ENCODE peak calls at places on chromosomes 12 and 14, in ten cellular contexts. One of them, this sample, is unnamed.

GRCh38 chr12:62910549-62911169 is 24.3 kb downstream of the PPM1H start:
- DNase-seq in CD8-positive, alpha-beta T cell: no peak
- DNase-seq in posterior cingulate gyrus: no peak
- DNase-seq in amniotic stem cell: no peak
- DNase-seq in Kasumi-1: no peak
- DNase-seq in activated T-helper 1 cell treated with Interleukin-2 at 50 U/mL for 16 hours: no peak
- DNase-seq in CD4-positive, CD25-positive, alpha-beta regulatory T cell: no peak
- DNase-seq in naive thymus-derived CD4-positive, alpha-beta T cell: no peak
- DNase-seq in caudate nucleus: no peak
- DNase-seq in activated CD4-positive, alpha-beta T cell treated with anti-CD3 and anti-CD28 coated beads for 48 hours: no peak
- DNase-seq in this sample: no peak

GRCh38 chr14:71751264-71751663 is 181.0 kb upstream of the RGS6 start:
- DNase-seq in Kasumi-1: no peak
- DNase-seq in naive thymus-derived CD4-positive, alpha-beta T cell: no peak
- DNase-seq in activated CD4-positive, alpha-beta T cell treated with anti-CD3 and anti-CD28 coated beads for 48 hours: peak; percentile 13
- DNase-seq in posterior cingulate gyrus: no peak
- DNase-seq in CD8-positive, alpha-beta T cell: no peak
- DNase-seq in activated T-helper 1 cell treated with Interleukin-2 at 50 U/mL for 16 hours: no peak
- DNase-seq in amniotic stem cell: no peak
- DNase-seq in CD4-positive, CD25-positive, alpha-beta regulatory T cell: no peak
- DNase-seq in caudate nucleus: no peak
- DNase-seq in this sample: no peak

GRCh38 chr12:58419905-58420304 is 478.5 kb downstream of the ATP23 start:
- DNase-seq in amniotic stem cell: no peak
- DNase-seq in activated CD4-positive, alpha-beta T cell treated with anti-CD3 and anti-CD28 coated beads for 48 hours: no peak
- DNase-seq in activated T-helper 1 cell treated with Interleukin-2 at 50 U/mL for 16 hours: no peak
- DNase-seq in caudate nucleus: no peak
- DNase-seq in posterior cingulate gyrus: no peak
- DNase-seq in naive thymus-derived CD4-positive, alpha-beta T cell: no peak
- DNase-seq in CD4-positive, CD25-positive, alpha-beta regulatory T cell: no peak
- DNase-seq in Kasumi-1: no peak
- DNase-seq in CD8-positive, alpha-beta T cell: no peak
- DNase-seq in this sample: no peak

GRCh38 chr12:130053641-130054040 is 108.6 kb upstream of the FZD10 start:
- DNase-seq in amniotic stem cell: no peak
- DNase-seq in CD4-positive, CD25-positive, alpha-beta regulatory T cell: no peak
- DNase-seq in activated CD4-positive, alpha-beta T cell treated with anti-CD3 and anti-CD28 coated beads for 48 hours: no peak
- DNase-seq in CD8-positive, alpha-beta T cell: no peak
- DNase-seq in posterior cingulate gyrus: no peak
- DNase-seq in caudate nucleus: no peak
- DNase-seq in Kasumi-1: no peak
- DNase-seq in naive thymus-derived CD4-positive, alpha-beta T cell: no peak
- DNase-seq in activated T-helper 1 cell treated with Interleukin-2 at 50 U/mL for 16 hours: no peak
- DNase-seq in this sample: no peak

GRCh38 chr14:104886690-104887622 is 21.9 kb downstream of the CEP170B start:
- DNase-seq in Kasumi-1: no peak
- DNase-seq in CD8-positive, alpha-beta T cell: no peak
- DNase-seq in caudate nucleus: no peak
- DNase-seq in naive thymus-derived CD4-positive, alpha-beta T cell: no peak
- DNase-seq in CD4-positive, CD25-positive, alpha-beta regulatory T cell: no peak
- DNase-seq in activated T-helper 1 cell treated with Interleukin-2 at 50 U/mL for 16 hours: no peak
- DNase-seq in activated CD4-positive, alpha-beta T cell treated with anti-CD3 and anti-CD28 coated beads for 48 hours: no peak
- DNase-seq in posterior cingulate gyrus: no peak
- DNase-seq in amniotic stem cell: no peak
- DNase-seq in this sample: no peak

GRCh38 chr12:116282371-116283286 is 5.1 kb upstream of the MED13L start:
- DNase-seq in activated T-helper 1 cell treated with Interleukin-2 at 50 U/mL for 16 hours: no peak
- DNase-seq in Kasumi-1: peak; percentile 48
- DNase-seq in caudate nucleus: no peak
- DNase-seq in CD8-positive, alpha-beta T cell: no peak
- DNase-seq in activated CD4-positive, alpha-beta T cell treated with anti-CD3 and anti-CD28 coated beads for 48 hours: no peak
- DNase-seq in naive thymus-derived CD4-positive, alpha-beta T cell: no peak
- DNase-seq in CD4-positive, CD25-positive, alpha-beta regulatory T cell: no peak
- DNase-seq in amniotic stem cell: no peak
- DNase-seq in posterior cingulate gyrus: no peak
- DNase-seq in this sample: no peak

GRCh38 chr14:95227279-95227860 is 70.0 kb upstream of the DICER1 start:
- DNase-seq in CD8-positive, alpha-beta T cell: no peak
- DNase-seq in naive thymus-derived CD4-positive, alpha-beta T cell: no peak
- DNase-seq in Kasumi-1: no peak
- DNase-seq in caudate nucleus: no peak
- DNase-seq in CD4-positive, CD25-positive, alpha-beta regulatory T cell: no peak
- DNase-seq in amniotic stem cell: no peak
- DNase-seq in activated T-helper 1 cell treated with Interleukin-2 at 50 U/mL for 16 hours: no peak
- DNase-seq in activated CD4-positive, alpha-beta T cell treated with anti-CD3 and anti-CD28 coated beads for 48 hours: no peak
- DNase-seq in posterior cingulate gyrus: no peak
- DNase-seq in this sample: no peak

GRCh38 chr14:54722791-54723432 is 156.0 kb downstream of the SAMD4A start:
- DNase-seq in activated CD4-positive, alpha-beta T cell treated with anti-CD3 and anti-CD28 coated beads for 48 hours: no peak
- DNase-seq in naive thymus-derived CD4-positive, alpha-beta T cell: no peak
- DNase-seq in amniotic stem cell: no peak
- DNase-seq in posterior cingulate gyrus: no peak
- DNase-seq in caudate nucleus: no peak
- DNase-seq in activated T-helper 1 cell treated with Interleukin-2 at 50 U/mL for 16 hours: no peak
- DNase-seq in CD4-positive, CD25-positive, alpha-beta regulatory T cell: no peak
- DNase-seq in CD8-positive, alpha-beta T cell: no peak
- DNase-seq in Kasumi-1: no peak
- DNase-seq in this sample: no peak

GRCh38 chr14:32343926-32344430 is 14.9 kb downstream of the AKAP6 start:
- DNase-seq in Kasumi-1: no peak
- DNase-seq in CD4-positive, CD25-positive, alpha-beta regulatory T cell: no peak
- DNase-seq in activated T-helper 1 cell treated with Interleukin-2 at 50 U/mL for 16 hours: no peak
- DNase-seq in posterior cingulate gyrus: no peak
- DNase-seq in caudate nucleus: no peak
- DNase-seq in amniotic stem cell: no peak
- DNase-seq in CD8-positive, alpha-beta T cell: no peak
- DNase-seq in activated CD4-positive, alpha-beta T cell treated with anti-CD3 and anti-CD28 coated beads for 48 hours: no peak
- DNase-seq in naive thymus-derived CD4-positive, alpha-beta T cell: no peak
- DNase-seq in this sample: no peak

GRCh38 chr12:6937481-6938352 is 5.9 kb upstream of the RNU7-1 start:
- DNase-seq in CD8-positive, alpha-beta T cell: peak; percentile 90
- DNase-seq in activated T-helper 1 cell treated with Interleukin-2 at 50 U/mL for 16 hours: peak; percentile 91
- DNase-seq in posterior cingulate gyrus: peak; percentile 89
- DNase-seq in CD4-positive, CD25-positive, alpha-beta regulatory T cell: peak; percentile 89
- DNase-seq in naive thymus-derived CD4-positive, alpha-beta T cell: peak; percentile 93
- DNase-seq in Kasumi-1: peak; percentile 79
- DNase-seq in amniotic stem cell: peak; percentile 70
- DNase-seq in caudate nucleus: peak; percentile 43
- DNase-seq in activated CD4-positive, alpha-beta T cell treated with anti-CD3 and anti-CD28 coated beads for 48 hours: peak; percentile 95
- DNase-seq in this sample: peak; percentile 94

GRCh38 chr12:54452628-54453027 is 20.8 kb downstream of the GTSF1 start:
- DNase-seq in Kasumi-1: no peak
- DNase-seq in naive thymus-derived CD4-positive, alpha-beta T cell: no peak
- DNase-seq in activated T-helper 1 cell treated with Interleukin-2 at 50 U/mL for 16 hours: no peak
- DNase-seq in caudate nucleus: no peak
- DNase-seq in CD8-positive, alpha-beta T cell: no peak
- DNase-seq in amniotic stem cell: no peak
- DNase-seq in posterior cingulate gyrus: no peak
- DNase-seq in activated CD4-positive, alpha-beta T cell treated with anti-CD3 and anti-CD28 coated beads for 48 hours: no peak
- DNase-seq in CD4-positive, CD25-positive, alpha-beta regulatory T cell: no peak
- DNase-seq in this sample: no peak